ENCODE peak calls at places on chromosomes 16 and 17, in five cellular contexts. C, A, D, J and F are unnamed samples.

GRCh38 chr16:54870151-54870550 is 60.5 kb upstream of the IRX5 start:
- DNase-seq in A (no peak), J (no peak), C (no peak), D (no peak), F (no peak)

GRCh38 chr17:16419074-16419928 is 3.9 kb downstream of the TRPV2 start:
- DNase-seq in J (peak; percentile 70), C (peak; percentile 68), D (no peak), A (no peak), F (no peak)

GRCh38 chr17:80254396-80255241 is 6.0 kb upstream of the RNF213 start:
- DNase-seq in C (peak; percentile 60), J (peak; percentile 49), A (no peak), D (no peak), F (no peak)

GRCh38 chr17:46194393-46195216 is 1.4 kb upstream of the KANSL1 start:
- DNase-seq in A (no peak), J (no peak), C (no peak), D (peak; percentile 95), F (peak; percentile 22)

GRCh38 chr16:47928008-47928407 is 227.8 kb downstream of the ABCC12 start:
- DNase-seq in J (peak; percentile 65), A (no peak), D (no peak), C (no peak), F (no peak)

GRCh38 chr17:77507116-77507885 is 366.5 kb downstream of the SEC14L1 start:
- DNase-seq in J (peak; percentile 75), D (no peak), C (no peak), A (peak; percentile 11), F (no peak)

GRCh38 chr16:52747196-52747595 is 200.3 kb upstream of the TOX3 start:
- DNase-seq in C (no peak), J (no peak), D (no peak), A (no peak), F (no peak)

GRCh38 chr16:88669986-88670385 is 7.1 kb upstream of the MVD start:
- DNase-seq in J (no peak), C (no peak), A (no peak), D (no peak), F (no peak)